ENCODE peak calls at places on chromosome 3, in six cellular contexts. A, U, B, V, Y and C are unnamed samples.

GRCh38 chr3:40875581-40875980 is 323.7 kb upstream of the CTNNB1 start:
- DNase-seq in V (no peak), B (no peak), Y (no peak), A (no peak), U (no peak), C (no peak)

GRCh38 chr3:119418641-119419040 is 44.8 kb downstream of the TMEM39A start:
- DNase-seq in V (no peak), Y (no peak), A (no peak), U (no peak), B (no peak), C (no peak)

GRCh38 chr3:100089802-100090668 is 24.3 kb downstream of the FILIP1L start:
- DNase-seq in Y (peak), B (no peak), V (no peak), U (peak), A (peak), C (no peak)

GRCh38 chr3:189995129-189995528 is 125.6 kb downstream of the P3H2 start:
- DNase-seq in V (no peak), A (no peak), U (no peak), Y (no peak), B (peak), C (no peak)

GRCh38 chr3:74630602-74631001 is 16.1 kb upstream of the CNTN3 start:
- DNase-seq in A (no peak), B (peak), Y (no peak), V (no peak), U (no peak), C (no peak)

GRCh38 chr3:70108546-70108945 is 109.0 kb downstream of the SAMMSON start:
- DNase-seq in B (peak), U (no peak), A (no peak), V (no peak), Y (no peak), C (no peak)

GRCh38 chr3:181316481-181316880 is 326.9 kb upstream of the DNAJC19 start:
- DNase-seq in U (peak), A (no peak), V (no peak), B (no peak), Y (peak), C (no peak)

GRCh38 chr3:120908803-120909601 is 997 bp downstream of the STXBP5L start:
- DNase-seq in B (no peak), V (no peak), Y (no peak), A (no peak), U (no peak), C (no peak)

GRCh38 chr3:57820479-57820878 is 64.4 kb downstream of the SLMAP start:
- DNase-seq in U (no peak), Y (no peak), V (no peak), B (no peak), A (no peak), C (no peak)

GRCh38 chr3:38730281-38730680 is 80.8 kb upstream of the SCN5A start:
- DNase-seq in B (no peak), Y (no peak), U (no peak), A (no peak), V (no peak), C (no peak)

GRCh38 chr3:20511863-20512262 is 325.9 kb upstream of the SGO1 start:
- DNase-seq in Y (peak), V (no peak), A (no peak), B (peak), U (peak), C (peak)

GRCh38 chr3:189961525-189962161 is 159.1 kb downstream of the P3H2 start:
- DNase-seq in Y (peak), V (peak), B (peak), A (peak), U (peak), C (peak)

GRCh38 chr3:46406786-46407611 is at the start of the genes CCR5AS and CCRL2:
- DNase-seq in U (no peak), Y (peak), V (peak), A (no peak), B (peak), C (peak)

GRCh38 chr3:58173670-58174472 is 36.9 kb downstream of the DNASE1L3 start:
- DNase-seq in V (no peak), U (peak), A (no peak), Y (peak), B (no peak), C (peak)

GRCh38 chr3:120093119-120093922 is 926 bp downstream of the GSK3B start:
- DNase-seq in A (peak), B (peak), V (no peak), Y (peak), U (peak), C (no peak)

GRCh38 chr3:61788623-61789507 is 227.5 kb downstream of the PTPRG start:
- DNase-seq in A (no peak), V (no peak), U (no peak), B (no peak), Y (no peak), C (no peak)

GRCh38 chr3:27596334-27596841 is 112.2 kb upstream of the SLC4A7 start:
- DNase-seq in B (no peak), V (no peak), A (no peak), U (peak), Y (peak), C (no peak)

GRCh38 chr3:49869525-49870126 is at the start of gene CAMKV:
- DNase-seq in U (peak), Y (peak), A (no peak), V (no peak), B (peak), C (peak)

GRCh38 chr3:132134611-132135010 is 99.8 kb upstream of the CPNE4 start:
- DNase-seq in A (no peak), Y (no peak), U (peak), B (no peak), V (no peak), C (no peak)

GRCh38 chr3:67558429-67558828 is 96.0 kb downstream of the SUCLG2 start:
- DNase-seq in U (no peak), Y (no peak), A (no peak), B (no peak), V (no peak), C (no peak)

GRCh38 chr3:27681249-27681748 is 40.8 kb downstream of the EOMES start:
- DNase-seq in B (peak), Y (peak), A (peak), U (peak), V (no peak), C (peak)

GRCh38 chr3:5442106-5442785 is 254.7 kb downstream of the EDEM1 start:
- DNase-seq in V (no peak), A (no peak), U (no peak), Y (no peak), B (no peak), C (no peak)

GRCh38 chr3:99872633-99873254 is 55.1 kb downstream of the CMSS1 start:
- DNase-seq in A (no peak), Y (peak), V (no peak), U (no peak), B (no peak), C (no peak)

GRCh38 chr3:25473246-25473645 is 45.2 kb downstream of the RARB start:
- DNase-seq in A (no peak), U (no peak), B (peak), Y (no peak), V (no peak), C (no peak)

GRCh38 chr3:185764168-185764988 is 60.5 kb downstream of the IGF2BP2 start:
- DNase-seq in V (no peak), U (no peak), B (peak), A (no peak), Y (no peak), C (no peak)

GRCh38 chr3:160498202-160498601 is 48.6 kb upstream of the TRIM59 start:
- DNase-seq in V (no peak), Y (no peak), U (no peak), B (no peak), A (no peak), C (no peak)

GRCh38 chr3:195001961-195002861 is 268.7 kb downstream of the XXYLT1 start:
- DNase-seq in B (no peak), Y (peak), A (peak), U (peak), V (no peak), C (peak)

GRCh38 chr3:4674216-4674615 is 181.1 kb downstream of the ITPR1 start:
- DNase-seq in A (no peak), V (no peak), B (no peak), Y (no peak), U (no peak), C (no peak)

GRCh38 chr3:11668243-11669232 is 24.8 kb upstream of the VGLL4 start:
- DNase-seq in U (no peak), Y (no peak), B (peak), V (no peak), A (no peak), C (no peak)

GRCh38 chr3:72271215-72271614 is 486.3 kb upstream of the PROK2 start:
- DNase-seq in V (no peak), U (no peak), B (no peak), Y (no peak), A (no peak), C (no peak)

GRCh38 chr3:111465081-111465670 is 76.8 kb upstream of the CD96 start:
- DNase-seq in A (no peak), V (no peak), Y (no peak), B (no peak), U (no peak), C (no peak)

GRCh38 chr3:195209836-195210551 is 61.0 kb downstream of the XXYLT1 start:
- DNase-seq in Y (no peak), A (no peak), U (no peak), V (no peak), B (no peak), C (no peak)